ENCODE peak calls at places on chromosomes 13 and 19, in four cellular contexts. Y, C, M and P are unnamed samples.

GRCh38 chr19:29277107-29277506 is 64.2 kb upstream of the UQCRFS1 start:
- DNase-seq in C (peak), M (no peak), Y (peak), P (no peak)

GRCh38 chr19:8238251-8238650 is 29.1 kb downstream of the CERS4 start:
- DNase-seq in C (no peak), M (no peak), Y (no peak), P (no peak)

GRCh38 chr19:18865973-18866799 is 29.8 kb downstream of the CERS1 start:
- DNase-seq in Y (peak), M (peak), C (peak), P (peak)

GRCh38 chr19:40231544-40232424 is 5.3 kb upstream of the CCNP start:
- DNase-seq in Y (peak), C (no peak), M (no peak), P (peak)

GRCh38 chr13:26881154-26881553 is 120.6 kb upstream of the GPR12 start:
- DNase-seq in Y (no peak), C (no peak), M (no peak), P (no peak)

GRCh38 chr19:36136975-36137686 is 2.7 kb upstream of the CAPNS1 start:
- DNase-seq in Y (no peak), M (no peak), C (no peak), P (no peak)

GRCh38 chr13:32903720-32904119 is 112.5 kb upstream of the KL start:
- DNase-seq in M (no peak), C (no peak), Y (no peak), P (no peak)

GRCh38 chr13:86409466-86410241 is 610.4 kb upstream of the SLITRK6 start:
- DNase-seq in M (no peak), Y (no peak), C (no peak), P (no peak)

GRCh38 chr19:33957804-33958203 is 161.1 kb downstream of the KCTD15 start:
- DNase-seq in M (no peak), C (no peak), Y (no peak), P (no peak)

GRCh38 chr13:113882266-113882627 is 18.4 kb upstream of the GAS6 start:
- DNase-seq in M (no peak), Y (no peak), C (no peak), P (no peak)

GRCh38 chr19:18832331-18833140 is 777 bp downstream of the UPF1 start:
- DNase-seq in Y (peak), C (peak), M (peak), P (peak)

GRCh38 chr13:113153810-113154748 is 4.4 kb upstream of the PROZ start:
- DNase-seq in Y (peak), M (peak), C (peak), P (peak)

GRCh38 chr19:8148410-8149231 is 771 bp downstream of the FBN3 start:
- DNase-seq in M (peak), Y (peak), C (peak), P (no peak)

GRCh38 chr19:45782820-45783785 is 813 bp upstream of the DMPK start:
- DNase-seq in M (no peak), C (no peak), Y (peak), P (peak)

GRCh38 chr19:39473443-39473960 is 7.1 kb upstream of the TIMM50 start:
- DNase-seq in C (no peak), Y (no peak), M (no peak), P (no peak)

GRCh38 chr19:19113040-19113541 is 25.2 kb downstream of the TMEM161A start:
- DNase-seq in C (peak), Y (peak), M (no peak), P (peak)

GRCh38 chr13:31848621-31849020 is 109.3 kb downstream of the RXFP2 start:
- DNase-seq in C (no peak), Y (no peak), M (no peak), P (no peak)

GRCh38 chr19:39139305-39140194 is 14.0 kb downstream of the PAK4 start:
- DNase-seq in Y (peak), M (no peak), C (no peak), P (no peak)

GRCh38 chr13:78131811-78132210 is 213.2 kb upstream of the EDNRB start:
- DNase-seq in C (no peak), M (no peak), Y (no peak), P (peak)

GRCh38 chr13:20654156-20654555 is 49.3 kb upstream of the IL17D start:
- DNase-seq in Y (no peak), M (no peak), C (no peak), P (no peak)

GRCh38 chr13:71773534-71773933 is 93.5 kb downstream of the DACH1 start:
- DNase-seq in M (no peak), C (no peak), Y (no peak), P (no peak)

GRCh38 chr19:13082192-13083007 is 20.3 kb downstream of the LYL1 start:
- DNase-seq in M (no peak), Y (peak), C (no peak), P (peak)

GRCh38 chr19:57302020-57302465 is 18.2 kb upstream of the ZNF543 start:
- DNase-seq in C (no peak), Y (no peak), M (no peak), P (peak)

GRCh38 chr19:19043481-19043880 is 10.1 kb downstream of the ARMC6 start:
- DNase-seq in Y (no peak), C (no peak), M (no peak), P (no peak)

GRCh38 chr13:80334582-80335260 is 6.2 kb downstream of the SPRY2 start:
- DNase-seq in C (no peak), M (no peak), Y (no peak), P (peak)

GRCh38 chr13:75788494-75788991 is 152.4 kb downstream of the LMO7 start:
- DNase-seq in M (no peak), Y (no peak), C (no peak), P (peak)

GRCh38 chr19:1027953-1028902 is 1.8 kb downstream of the CNN2 start:
- DNase-seq in C (peak), M (peak), Y (peak), P (peak)

GRCh38 chr13:110092869-110093268 is 214.1 kb downstream of the COL4A1 start:
- DNase-seq in M (no peak), Y (peak), C (no peak), P (no peak)

GRCh38 chr19:18470153-18470552 is 32.2 kb upstream of the ISYNA1 start:
- DNase-seq in Y (peak), M (no peak), C (peak), P (no peak)

GRCh38 chr19:44592451-44592890 is 20.9 kb upstream of the IGSF23 start:
- DNase-seq in M (no peak), Y (no peak), C (no peak), P (no peak)

GRCh38 chr19:377801-378581 is 31.0 kb downstream of the C2CD4C start:
- DNase-seq in Y (no peak), C (no peak), M (no peak), P (no peak)

GRCh38 chr13:110125157-110125556 is 181.8 kb downstream of the COL4A1 start:
- DNase-seq in C (no peak), M (no peak), Y (no peak), P (no peak)

GRCh38 chr13:29999492-30000372 is 149.3 kb upstream of the UBL3 start:
- DNase-seq in C (no peak), Y (no peak), M (no peak), P (no peak)
- H2AK5ac ChIP-seq in C (no peak), Y (no peak), M (no peak), P (no peak)

GRCh38 chr13:101248739-101249138 is 167.6 kb downstream of the NALCN start:
- DNase-seq in M (no peak), C (no peak), Y (no peak), P (no peak)
- H2BK12ac ChIP-seq in M (no peak), C (no peak), Y (no peak), P (no peak)

GRCh38 chr13:43123856-43124255 is 100.5 kb downstream of the DNAJC15 start:
- DNase-seq in M (no peak), C (no peak), Y (no peak), P (no peak)
- H2AK5ac ChIP-seq in M (no peak), C (no peak), Y (no peak), P (no peak)

DNA sequence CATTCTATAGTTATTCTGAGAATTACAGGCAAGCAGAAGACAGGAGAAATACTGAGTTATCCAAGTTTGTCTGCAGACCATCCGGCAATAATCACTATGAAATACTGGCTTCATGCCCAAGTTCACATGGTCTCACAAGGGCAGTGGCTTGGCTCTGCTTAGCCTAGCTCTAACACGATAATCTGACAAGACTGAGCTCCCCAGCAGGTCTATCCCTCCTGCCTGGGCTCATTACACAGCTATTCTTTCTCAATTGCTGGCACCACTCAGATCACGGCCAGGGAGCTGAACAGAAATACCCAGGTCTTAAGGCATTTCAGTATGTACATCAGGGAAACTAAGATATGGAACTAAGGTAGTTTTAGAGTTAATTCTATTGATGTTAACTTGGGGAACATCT is 361.6 kb upstream of the PCDH20 start:
- DNase-seq in C (no peak), M (no peak), Y (no peak), P (no peak)
- H2BK12ac ChIP-seq in C (no peak), M (no peak), Y (no peak), P (no peak)

GRCh38 chr19:28217064-28217463 is 995.9 kb downstream of the UQCRFS1 start:
- DNase-seq in Y (peak), M (no peak), C (peak), P (no peak)
- H2AK5ac ChIP-seq in Y (no peak), M (no peak), C (no peak), P (no peak)

GRCh38 chr13:59625121-59625520 is 538.6 kb downstream of the DIAPH3 start:
- DNase-seq in C (no peak), M (no peak), Y (no peak), P (no peak)
- H2BK12ac ChIP-seq in C (peak), M (no peak), Y (no peak), P (no peak)

DNA sequence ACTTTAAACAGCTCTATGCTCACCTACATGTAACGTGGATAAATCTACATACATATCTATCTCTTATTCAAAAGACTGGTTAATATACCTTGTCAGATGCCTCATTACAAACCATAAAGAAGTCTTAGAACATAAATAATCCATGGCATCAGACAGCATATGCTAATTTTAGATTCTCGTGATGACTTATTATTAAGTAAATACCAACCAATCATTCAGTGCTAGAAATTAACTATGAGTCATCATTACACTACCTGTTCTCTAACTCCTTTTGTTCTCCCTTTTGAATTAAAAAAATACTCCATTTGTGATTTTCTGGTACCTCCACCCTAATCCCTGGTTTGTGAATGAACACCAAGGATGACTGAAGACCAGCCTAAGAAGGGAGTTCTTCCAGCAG is 754.3 kb upstream of the ARGLU1 start:
- DNase-seq in C (no peak), Y (no peak), M (no peak), P (no peak)
- H2AK5ac ChIP-seq in C (no peak), Y (no peak), M (no peak), P (no peak)

GRCh38 chr19:6450166-6450565 is 9.4 kb downstream of the SLC25A23 start:
- DNase-seq in M (no peak), C (no peak), Y (no peak), P (no peak)
- H2BK12ac ChIP-seq in M (no peak), C (no peak), Y (no peak), P (no peak)

GRCh38 chr13:44393391-44393790 is 19.8 kb downstream of the SERP2 start:
- DNase-seq in M (no peak), Y (no peak), C (no peak), P (no peak)
- H2AK5ac ChIP-seq in M (no peak), Y (no peak), C (no peak), P (no peak)